ENCODE peak calls at places on chromosomes 1 and 21, in seven cellular contexts. One of them, this sample, is unnamed.

GRCh38 chr21:37658994-37659458 is 257.2 kb downstream of the KCNJ6 start:
- DNase-seq in tibial artery: peak; percentile 29
- DNase-seq in sigmoid colon: peak; percentile 81
- DNase-seq in ascending aorta: peak; percentile 35
- DNase-seq in suprapubic skin: no peak
- DNase-seq in pancreas: peak; percentile 29
- DNase-seq in CD4-positive, alpha-beta T cell: no peak
- DNase-seq in this sample: peak; percentile 60

GRCh38 chr1:168717906-168718891 is 10.8 kb downstream of the DPT start:
- DNase-seq in tibial artery: no peak
- DNase-seq in sigmoid colon: no peak
- DNase-seq in ascending aorta: no peak
- DNase-seq in suprapubic skin: no peak
- DNase-seq in pancreas: peak; percentile 59
- DNase-seq in CD4-positive, alpha-beta T cell: no peak
- DNase-seq in this sample: no peak

GRCh38 chr1:107434379-107434728 is 293.5 kb downstream of the NTNG1 start:
- DNase-seq in tibial artery: no peak
- DNase-seq in sigmoid colon: no peak
- DNase-seq in ascending aorta: no peak
- DNase-seq in suprapubic skin: no peak
- DNase-seq in pancreas: no peak
- DNase-seq in CD4-positive, alpha-beta T cell: no peak
- DNase-seq in this sample: no peak

GRCh38 chr21:45528981-45529784 is 13.1 kb downstream of the SLC19A1 start:
- DNase-seq in tibial artery: no peak
- DNase-seq in sigmoid colon: peak; percentile 52
- DNase-seq in ascending aorta: no peak
- DNase-seq in suprapubic skin: peak; percentile 60
- DNase-seq in pancreas: no peak
- DNase-seq in CD4-positive, alpha-beta T cell: no peak
- DNase-seq in this sample: no peak

GRCh38 chr1:85815906-85816305 is 107.7 kb upstream of the ZNHIT6 start:
- DNase-seq in tibial artery: peak; percentile 70
- DNase-seq in sigmoid colon: no peak
- DNase-seq in ascending aorta: no peak
- DNase-seq in suprapubic skin: no peak
- DNase-seq in pancreas: no peak
- DNase-seq in CD4-positive, alpha-beta T cell: no peak
- DNase-seq in this sample: no peak

GRCh38 chr1:147600119-147601111 is 59.1 kb downstream of the BCL9 start:
- DNase-seq in tibial artery: no peak
- DNase-seq in sigmoid colon: peak; percentile 65
- DNase-seq in ascending aorta: no peak
- DNase-seq in suprapubic skin: no peak
- DNase-seq in pancreas: no peak
- DNase-seq in CD4-positive, alpha-beta T cell: no peak
- DNase-seq in this sample: peak; percentile 18

GRCh38 chr1:235124111-235124510 is 4.5 kb downstream of the TOMM20 start:
- DNase-seq in tibial artery: no peak
- DNase-seq in sigmoid colon: no peak
- DNase-seq in ascending aorta: no peak
- DNase-seq in suprapubic skin: no peak
- DNase-seq in pancreas: no peak
- DNase-seq in CD4-positive, alpha-beta T cell: no peak
- DNase-seq in this sample: no peak

GRCh38 chr1:89831462-89832113 is 10.8 kb downstream of the LRRC8D start:
- DNase-seq in tibial artery: no peak
- DNase-seq in sigmoid colon: no peak
- DNase-seq in ascending aorta: no peak
- DNase-seq in suprapubic skin: no peak
- DNase-seq in pancreas: no peak
- DNase-seq in CD4-positive, alpha-beta T cell: no peak
- DNase-seq in this sample: no peak

GRCh38 chr1:11804666-11805453 is 904 bp downstream of the MTHFR start:
- DNase-seq in tibial artery: peak; percentile 51
- DNase-seq in sigmoid colon: peak; percentile 85
- DNase-seq in ascending aorta: no peak
- DNase-seq in suprapubic skin: no peak
- DNase-seq in pancreas: peak; percentile 58
- DNase-seq in CD4-positive, alpha-beta T cell: peak; percentile 26
- DNase-seq in this sample: peak; percentile 57

GRCh38 chr1:31725134-31725533 is 21.3 kb upstream of the COL16A1 start:
- DNase-seq in tibial artery: no peak
- DNase-seq in sigmoid colon: no peak
- DNase-seq in ascending aorta: no peak
- DNase-seq in suprapubic skin: no peak
- DNase-seq in pancreas: no peak
- DNase-seq in CD4-positive, alpha-beta T cell: no peak
- DNase-seq in this sample: no peak

GRCh38 chr1:12157366-12158231 is 9.2 kb upstream of the TNFRSF1B start:
- DNase-seq in tibial artery: no peak
- DNase-seq in sigmoid colon: no peak
- DNase-seq in ascending aorta: no peak
- DNase-seq in suprapubic skin: no peak
- DNase-seq in pancreas: no peak
- DNase-seq in CD4-positive, alpha-beta T cell: no peak
- DNase-seq in this sample: no peak

GRCh38 chr1:69305621-69306020 is 262.1 kb upstream of the LRRC7 start:
- DNase-seq in tibial artery: no peak
- DNase-seq in sigmoid colon: no peak
- DNase-seq in ascending aorta: no peak
- DNase-seq in suprapubic skin: no peak
- DNase-seq in pancreas: no peak
- DNase-seq in CD4-positive, alpha-beta T cell: no peak
- DNase-seq in this sample: no peak

GRCh38 chr1:27504588-27505419 is 14.8 kb upstream of the WASF2 start:
- DNase-seq in tibial artery: peak; percentile 80
- DNase-seq in sigmoid colon: peak; percentile 91
- DNase-seq in ascending aorta: no peak
- DNase-seq in suprapubic skin: peak; percentile 88
- DNase-seq in pancreas: peak; percentile 32
- DNase-seq in CD4-positive, alpha-beta T cell: no peak
- DNase-seq in this sample: no peak

GRCh38 chr1:223129229-223129851 is 13.7 kb downstream of the TLR5 start:
- DNase-seq in tibial artery: peak; percentile 64
- DNase-seq in sigmoid colon: peak; percentile 87
- DNase-seq in ascending aorta: no peak
- DNase-seq in suprapubic skin: peak; percentile 90
- DNase-seq in pancreas: peak; percentile 49
- DNase-seq in CD4-positive, alpha-beta T cell: peak; percentile 35
- DNase-seq in this sample: peak; percentile 35

GRCh38 chr1:200184196-200184595 is 156.7 kb downstream of the NR5A2 start:
- DNase-seq in tibial artery: peak; percentile 88
- DNase-seq in sigmoid colon: peak; percentile 84
- DNase-seq in ascending aorta: peak; percentile 60
- DNase-seq in suprapubic skin: no peak
- DNase-seq in pancreas: peak; percentile 77
- DNase-seq in CD4-positive, alpha-beta T cell: no peak
- DNase-seq in this sample: peak; percentile 97

GRCh38 chr1:113452921-113453770 is 62.8 kb downstream of the MAGI3 start:
- DNase-seq in tibial artery: no peak
- DNase-seq in sigmoid colon: no peak
- DNase-seq in ascending aorta: no peak
- DNase-seq in suprapubic skin: no peak
- DNase-seq in pancreas: no peak
- DNase-seq in CD4-positive, alpha-beta T cell: no peak
- DNase-seq in this sample: peak; percentile 38

GRCh38 chr1:41582851-41583657 is 98.6 kb upstream of the EDN2 start:
- DNase-seq in tibial artery: no peak
- DNase-seq in sigmoid colon: no peak
- DNase-seq in ascending aorta: no peak
- DNase-seq in suprapubic skin: no peak
- DNase-seq in pancreas: no peak
- DNase-seq in CD4-positive, alpha-beta T cell: no peak
- DNase-seq in this sample: no peak

GRCh38 chr1:106465666-106466065 is 590.8 kb upstream of the PRMT6 start:
- DNase-seq in tibial artery: no peak
- DNase-seq in sigmoid colon: no peak
- DNase-seq in ascending aorta: no peak
- DNase-seq in suprapubic skin: no peak
- DNase-seq in pancreas: no peak
- DNase-seq in CD4-positive, alpha-beta T cell: no peak
- DNase-seq in this sample: no peak

GRCh38 chr1:161073474-161074121 is 3.9 kb upstream of the ARHGAP30 start:
- DNase-seq in tibial artery: no peak
- DNase-seq in sigmoid colon: no peak
- DNase-seq in ascending aorta: no peak
- DNase-seq in suprapubic skin: no peak
- DNase-seq in pancreas: no peak
- DNase-seq in CD4-positive, alpha-beta T cell: no peak
- DNase-seq in this sample: peak; percentile 57

GRCh38 chr1:197994907-197995407 is 77.8 kb downstream of the LHX9 start:
- DNase-seq in tibial artery: no peak
- DNase-seq in sigmoid colon: no peak
- DNase-seq in ascending aorta: no peak
- DNase-seq in suprapubic skin: no peak
- DNase-seq in pancreas: peak; percentile 6
- DNase-seq in CD4-positive, alpha-beta T cell: no peak
- DNase-seq in this sample: no peak

GRCh38 chr1:7509593-7509992 is 261.5 kb upstream of the VAMP3 start:
- DNase-seq in tibial artery: no peak
- DNase-seq in sigmoid colon: no peak
- DNase-seq in ascending aorta: no peak
- DNase-seq in suprapubic skin: no peak
- DNase-seq in pancreas: no peak
- DNase-seq in CD4-positive, alpha-beta T cell: no peak
- DNase-seq in this sample: no peak

GRCh38 chr21:43361127-43361492 is 65.8 kb downstream of the SIK1 start:
- DNase-seq in tibial artery: no peak
- DNase-seq in sigmoid colon: no peak
- DNase-seq in ascending aorta: no peak
- DNase-seq in suprapubic skin: no peak
- DNase-seq in pancreas: no peak
- DNase-seq in CD4-positive, alpha-beta T cell: no peak
- DNase-seq in this sample: no peak
- TF ChIP-seq CTCF in tibial artery: no peak
- TF ChIP-seq CTCF in sigmoid colon: no peak
- TF ChIP-seq CTCF in ascending aorta: no peak
- TF ChIP-seq CTCF in suprapubic skin: no peak
- TF ChIP-seq CTCF in pancreas: no peak
- TF ChIP-seq CTCF in CD4-positive, alpha-beta T cell: no peak
- TF ChIP-seq CTCF in this sample: no peak

DNA sequence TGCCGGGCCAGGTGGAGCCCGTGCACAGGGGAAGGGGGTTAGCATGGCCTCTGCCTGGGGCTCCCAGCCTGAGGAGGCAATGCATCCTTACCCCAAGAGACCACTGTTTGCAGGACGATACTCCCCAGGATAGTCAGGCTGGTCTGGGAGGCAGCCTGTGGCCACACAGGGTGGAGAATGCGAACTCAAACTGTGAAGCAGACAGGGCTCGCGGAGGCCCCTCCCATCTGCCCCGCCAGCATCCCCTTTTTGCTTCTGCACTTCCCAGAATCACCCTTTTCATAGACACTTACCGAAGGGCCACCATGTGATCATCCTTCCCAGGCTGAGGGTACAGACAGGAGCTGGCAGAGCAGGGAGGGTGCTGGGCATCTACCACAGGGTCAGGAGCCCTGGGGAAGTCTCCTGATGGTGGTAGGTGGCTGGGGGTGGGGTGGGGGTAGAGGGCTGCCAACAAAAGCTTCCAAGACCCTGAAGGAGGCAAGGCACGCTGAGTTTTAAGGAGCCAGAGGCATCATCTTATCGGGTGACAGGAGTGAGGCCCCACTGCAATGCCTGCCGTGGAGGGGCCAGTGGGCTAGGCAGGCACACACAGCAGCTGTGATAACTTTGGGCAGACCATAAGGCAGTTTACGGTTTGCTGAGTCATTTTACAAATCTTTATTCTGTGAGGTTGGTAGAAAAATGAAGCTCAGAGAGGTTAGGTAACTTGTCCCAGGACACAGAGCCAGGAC is 31.3 kb upstream of the BTG2 start:
- DNase-seq in tibial artery: peak; percentile 62
- DNase-seq in sigmoid colon: peak; percentile 84
- DNase-seq in ascending aorta: no peak
- DNase-seq in suprapubic skin: no peak
- DNase-seq in pancreas: no peak
- DNase-seq in CD4-positive, alpha-beta T cell: no peak
- DNase-seq in this sample: no peak
- H3K27ac ChIP-seq in tibial artery: peak overlapping the region; percentile 84
- H3K27ac ChIP-seq in sigmoid colon: peak overlapping the region; percentile 94
- H3K27ac ChIP-seq in ascending aorta: peak overlapping the region; percentile 97
- H3K27ac ChIP-seq in suprapubic skin: peak overlapping the region; percentile 86
- H3K27ac ChIP-seq in pancreas: peak overlapping the region; percentile 62
- H3K27ac ChIP-seq in CD4-positive, alpha-beta T cell: peak overlapping the region; percentile 73
- H3K27ac ChIP-seq in this sample: peak overlapping the region; percentile 55

GRCh38 chr1:18322353-18323032 is 158.2 kb upstream of the KLHDC7A start:
- DNase-seq in tibial artery: no peak
- DNase-seq in sigmoid colon: no peak
- DNase-seq in ascending aorta: no peak
- DNase-seq in suprapubic skin: no peak
- DNase-seq in pancreas: no peak
- DNase-seq in CD4-positive, alpha-beta T cell: no peak
- DNase-seq in this sample: no peak
- TF ChIP-seq CTCF in tibial artery: no peak
- TF ChIP-seq CTCF in sigmoid colon: no peak
- TF ChIP-seq CTCF in ascending aorta: no peak
- TF ChIP-seq CTCF in suprapubic skin: no peak
- TF ChIP-seq CTCF in pancreas: no peak
- TF ChIP-seq CTCF in CD4-positive, alpha-beta T cell: no peak
- TF ChIP-seq CTCF in this sample: no peak

GRCh38 chr1:23957096-23957495 is 2.5 kb upstream of the PNRC2 start:
- DNase-seq in tibial artery: no peak
- DNase-seq in sigmoid colon: no peak
- DNase-seq in ascending aorta: no peak
- DNase-seq in suprapubic skin: no peak
- DNase-seq in pancreas: peak; percentile 79
- DNase-seq in CD4-positive, alpha-beta T cell: no peak
- DNase-seq in this sample: peak; percentile 42
- H3K27ac ChIP-seq in tibial artery: no peak overlapping the region
- H3K27ac ChIP-seq in sigmoid colon: peak overlapping the region; percentile 98
- H3K27ac ChIP-seq in ascending aorta: no peak overlapping the region
- H3K27ac ChIP-seq in suprapubic skin: no peak overlapping the region
- H3K27ac ChIP-seq in pancreas: peak overlapping the region; percentile 99
- H3K27ac ChIP-seq in CD4-positive, alpha-beta T cell: no peak overlapping the region
- H3K27ac ChIP-seq in this sample: peak overlapping the region; percentile 64

This sample was measured in RWPE1.